ENCODE peak calls at places on chromosomes 12 and 14, in ten cellular contexts. B is lung; W is A549; K is HFF-Myc; Q is CD8-positive, alpha-beta memory T cell; T is activated T-cell treated with anti-CD3 and anti-CD28 coated beads for 1 hour; D is endodermal cell; Y is EH; L is C1 segment of cervical spinal cord; G is OCI-LY7. U is an unnamed sample.

GRCh38 chr12:106136263-106136662 is 2.5 kb downstream of the NUAK1 start:
- DNase-seq in B (peak), W (peak), K (no peak), Q (peak), T (peak), D (peak), Y (peak), L (peak), G (peak), U (peak)

GRCh38 chr12:53750812-53751335 is 905 bp downstream of the CISTR start:
- DNase-seq in B (no peak), W (no peak), K (no peak), Q (no peak), T (no peak), D (peak), Y (peak), L (no peak), G (peak), U (peak)

GRCh38 chr14:99069946-99070345 is 202.1 kb downstream of the BCL11B start:
- DNase-seq in B (no peak), W (no peak), K (no peak), Q (no peak), T (no peak), D (no peak), Y (no peak), L (no peak), G (no peak), U (no peak)

GRCh38 chr12:3071107-3071506 is 6.1 kb upstream of the TSPAN9 start:
- DNase-seq in B (no peak), W (no peak), K (no peak), Q (no peak), T (no peak), D (no peak), Y (peak), L (no peak), G (no peak), U (no peak)

GRCh38 chr12:15118946-15119345 is 102.3 kb downstream of the RERG start:
- DNase-seq in B (no peak), W (no peak), K (no peak), Q (no peak), T (no peak), D (no peak), Y (no peak), L (no peak), G (no peak), U (no peak)

GRCh38 chr12:100974747-100975146 is 180.2 kb downstream of the ANO4 start:
- DNase-seq in B (no peak), W (no peak), K (no peak), Q (no peak), T (no peak), D (no peak), Y (no peak), L (no peak), G (no peak), U (no peak)

GRCh38 chr12:3090238-3091029 is 13.3 kb downstream of the TSPAN9 start:
- DNase-seq in B (no peak), W (no peak), K (no peak), Q (no peak), T (no peak), D (no peak), Y (no peak), L (no peak), G (no peak), U (no peak)

GRCh38 chr12:643478-644292 is 19.6 kb downstream of the NINJ2 start:
- DNase-seq in B (no peak), W (no peak), K (no peak), Q (peak), T (no peak), D (peak), Y (no peak), L (no peak), G (peak), U (no peak)

GRCh38 chr12:98424726-98425401 is 90.5 kb upstream of the TMPO start:
- DNase-seq in B (peak), W (peak), K (peak), Q (peak), T (peak), D (peak), Y (peak), L (no peak), G (peak), U (peak)

GRCh38 chr12:121930862-121931261 is 12.5 kb downstream of the CFAP251 start:
- DNase-seq in B (no peak), W (no peak), K (no peak), Q (no peak), T (no peak), D (peak), Y (no peak), L (no peak), G (no peak), U (no peak)

GRCh38 chr14:68727315-68728078 is 65.4 kb downstream of the ZFP36L1 start:
- DNase-seq in B (no peak), W (no peak), K (no peak), Q (no peak), T (no peak), D (no peak), Y (no peak), L (no peak), G (no peak), U (no peak)